ENCODE peak calls at places on chromosomes 11 and 22, in five cellular contexts. C is brain microvascular endothelial cell, N is nephron progenitor cell, B is cardiac muscle cell, P is B cell. L is an unnamed sample.

GRCh38 chr11:1387961-1388762 is 1.6 kb upstream of the BRSK2 start:
- DNase-seq in N (peak; percentile 11), P (no peak), B (peak; percentile 27), C (no peak), L (no peak)

GRCh38 chr22:32378703-32379272 is 21.1 kb downstream of the RFPL3 start:
- DNase-seq in B (peak; percentile 45), P (no peak), C (peak; percentile 29), N (peak; percentile 62), L (no peak)

GRCh38 chr11:122020902-122021301 is 95.1 kb downstream of the BLID start:
- DNase-seq in P (no peak), C (peak; percentile 32), N (peak; percentile 12), B (peak; percentile 30), L (no peak)

GRCh38 chr11:119975561-119976152 is 162.3 kb downstream of the TRIM29 start:
- DNase-seq in P (no peak), C (no peak), B (peak; percentile 41), N (peak; percentile 38), L (no peak)

GRCh38 chr11:29317669-29318068 is 699.2 kb downstream of the KCNA4 start:
- DNase-seq in P (no peak), B (no peak), N (no peak), C (no peak), L (no peak)

GRCh38 chr11:122676638-122677037 is 21.1 kb downstream of the UBASH3B start:
- DNase-seq in P (no peak), C (no peak), B (no peak), N (no peak), L (no peak)

GRCh38 chr11:111299111-111300026 is 1.0 kb downstream of the POU2AF3 start:
- DNase-seq in P (peak; percentile 66), B (peak; percentile 65), C (peak; percentile 11), N (peak; percentile 78), L (peak; percentile 75)

GRCh38 chr11:115148691-115149090 is 355.5 kb downstream of the CADM1 start:
- DNase-seq in N (no peak), P (no peak), B (no peak), C (no peak), L (no peak)

GRCh38 chr22:41288245-41288946 is 2.4 kb upstream of the RANGAP1 start:
- DNase-seq in C (peak; percentile 53), B (peak; percentile 18), N (no peak), P (no peak), L (no peak)

GRCh38 chr11:107549253-107549953 is 16.1 kb downstream of the ALKBH8 start:
- DNase-seq in N (peak; percentile 21), B (peak; percentile 36), P (peak; percentile 14), C (peak; percentile 25), L (peak; percentile 31)

GRCh38 chr11:3609416-3610265 is 32.2 kb downstream of the ART5 start:
- DNase-seq in C (peak; percentile 43), N (peak; percentile 32), P (peak; percentile 43), B (peak; percentile 59), L (peak; percentile 60)

GRCh38 chr11:420054-420910 is 5.5 kb upstream of the SIGIRR start:
- DNase-seq in C (no peak), B (no peak), P (no peak), N (peak; percentile 6), L (no peak)

GRCh38 chr11:115244314-115244713 is 259.9 kb downstream of the CADM1 start:
- DNase-seq in B (no peak), N (no peak), C (no peak), P (no peak), L (no peak)

GRCh38 chr22:21797444-21798221 is 62.0 kb upstream of the YPEL1 start:
- DNase-seq in N (no peak), B (peak; percentile 54), P (no peak), C (peak; percentile 20), L (no peak)

GRCh38 chr11:2109541-2110019 is 29.6 kb downstream of the IGF2 start:
- DNase-seq in C (no peak), B (peak; percentile 18), P (no peak), N (peak; percentile 56), L (no peak)

GRCh38 chr11:124098142-124098541 is 17.1 kb upstream of the VWA5A start:
- DNase-seq in P (no peak), N (no peak), C (no peak), B (no peak), L (no peak)

GRCh38 chr11:72552399-72552910 is 118.1 kb upstream of the CLPB start:
- DNase-seq in N (no peak), B (no peak), P (no peak), C (no peak), L (no peak)

GRCh38 chr11:3723014-3723708 is 52.0 kb upstream of the CHRNA10 start:
- DNase-seq in C (peak; percentile 94), B (no peak), N (no peak), P (no peak), L (no peak)

GRCh38 chr11:7563269-7563668 is 49.5 kb downstream of the PPFIBP2 start:
- DNase-seq in B (no peak), C (no peak), N (no peak), P (no peak), L (no peak)

GRCh38 chr11:45752136-45752535 is 52.8 kb upstream of the SLC35C1 start:
- DNase-seq in C (no peak), P (no peak), B (no peak), N (no peak), L (no peak)

GRCh38 chr11:102929966-102930365 is 25.6 kb downstream of the MMP13 start:
- DNase-seq in P (no peak), N (no peak), B (no peak), C (no peak), L (no peak)

GRCh38 chr11:80074837-80075236 is 634.0 kb upstream of the TENM4 start:
- DNase-seq in P (no peak), B (no peak), C (no peak), N (no peak), L (no peak)

GRCh38 chr11:31492320-31492913 is 17.0 kb downstream of the IMMP1L start:
- DNase-seq in B (no peak), P (no peak), N (no peak), C (peak; percentile 31), L (no peak)

GRCh38 chr22:31533391-31533790 is 37.1 kb downstream of the SFI1 start:
- DNase-seq in B (no peak), P (no peak), C (no peak), N (no peak), L (no peak)

GRCh38 chr11:102393272-102393730 is 46.3 kb downstream of the BIRC2 start:
- DNase-seq in P (no peak), C (no peak), B (no peak), N (no peak), L (no peak)

GRCh38 chr11:17798253-17798652 is 63.7 kb downstream of the KCNC1 start:
- DNase-seq in N (no peak), B (peak; percentile 16), C (no peak), P (no peak), L (no peak)

GRCh38 chr11:24587655-24588054 is 90.8 kb downstream of the LUZP2 start:
- DNase-seq in N (no peak), P (no peak), C (no peak), B (no peak), L (no peak)

GRCh38 chr11:122673706-122674105 is 18.2 kb downstream of the UBASH3B start:
- DNase-seq in P (no peak), B (no peak), C (no peak), N (no peak), L (no peak)

GRCh38 chr11:124199702-124200101 is 16.6 kb downstream of the OR10D3 start:
- DNase-seq in P (no peak), C (no peak), B (no peak), N (no peak), L (no peak)

GRCh38 chr11:91248199-91248807 is 976.3 kb upstream of the FAT3 start:
- DNase-seq in C (peak; percentile 59), N (peak; percentile 46), B (peak; percentile 76), P (no peak), L (no peak)

GRCh38 chr11:134068829-134069425 is at the start of gene JAM3:
- DNase-seq in P (peak; percentile 100), B (peak; percentile 99), N (peak; percentile 99), C (peak; percentile 95), L (peak; percentile 99)

DNA sequence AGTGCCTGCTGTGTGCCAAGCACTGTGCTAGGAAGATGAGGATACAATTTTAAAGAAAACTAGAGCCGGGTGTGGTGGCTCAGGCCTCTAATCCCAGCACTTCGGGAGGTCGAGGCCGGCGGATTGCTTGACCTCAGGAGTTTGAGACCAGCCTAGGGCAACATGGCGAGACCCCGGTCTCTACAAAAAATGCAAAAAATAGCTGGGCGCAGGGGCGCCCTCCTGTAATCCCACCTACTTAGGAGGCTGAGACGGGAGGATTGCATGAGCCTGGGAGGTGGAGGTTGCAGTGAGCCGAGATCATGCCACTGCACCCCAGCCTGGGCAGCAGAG is 8.3 kb downstream of the TPBGL start:
- DNase-seq in B (no peak), N (no peak), P (no peak), C (no peak), L (no peak)
- TF ChIP-seq CTCF in B (no peak), N (no peak), P (peak; percentile 59), C (no peak), L (no peak)

GRCh38 chr22:19559956-19560355 is 35.7 kb upstream of the CLDN5 start:
- DNase-seq in B (no peak), C (no peak), P (no peak), N (no peak), L (no peak)

GRCh38 chr22:19554834-19555404 is 30.7 kb upstream of the CLDN5 start:
- DNase-seq in N (peak; percentile 17), C (peak; percentile 16), B (peak; percentile 19), P (no peak), L (no peak)

GRCh38 chr22:19555651-19556050 is 31.4 kb upstream of the CLDN5 start:
- DNase-seq in N (no peak), C (no peak), P (no peak), B (no peak), L (no peak)

GRCh38 chr22:19556963-19557545 is 32.8 kb upstream of the CLDN5 start:
- DNase-seq in P (no peak), N (no peak), B (no peak), C (no peak), L (no peak)

GRCh38 chr22:19559324-19559811 is 35.2 kb upstream of the CLDN5 start:
- DNase-seq in P (no peak), C (no peak), B (no peak), N (no peak), L (no peak)
- TF ChIP-seq CTCF in P (no peak), C (no peak), B (no peak), N (no peak), L (no peak)

GRCh38 chr11:131671764-131672163 is 301.3 kb downstream of the NTM start:
- DNase-seq in P (no peak), B (peak; percentile 71), N (peak; percentile 31), C (no peak), L (no peak)
- TF ChIP-seq CTCF in P (no peak), B (no peak), N (peak; percentile 44), C (peak; percentile 58), L (no peak)

DNA sequence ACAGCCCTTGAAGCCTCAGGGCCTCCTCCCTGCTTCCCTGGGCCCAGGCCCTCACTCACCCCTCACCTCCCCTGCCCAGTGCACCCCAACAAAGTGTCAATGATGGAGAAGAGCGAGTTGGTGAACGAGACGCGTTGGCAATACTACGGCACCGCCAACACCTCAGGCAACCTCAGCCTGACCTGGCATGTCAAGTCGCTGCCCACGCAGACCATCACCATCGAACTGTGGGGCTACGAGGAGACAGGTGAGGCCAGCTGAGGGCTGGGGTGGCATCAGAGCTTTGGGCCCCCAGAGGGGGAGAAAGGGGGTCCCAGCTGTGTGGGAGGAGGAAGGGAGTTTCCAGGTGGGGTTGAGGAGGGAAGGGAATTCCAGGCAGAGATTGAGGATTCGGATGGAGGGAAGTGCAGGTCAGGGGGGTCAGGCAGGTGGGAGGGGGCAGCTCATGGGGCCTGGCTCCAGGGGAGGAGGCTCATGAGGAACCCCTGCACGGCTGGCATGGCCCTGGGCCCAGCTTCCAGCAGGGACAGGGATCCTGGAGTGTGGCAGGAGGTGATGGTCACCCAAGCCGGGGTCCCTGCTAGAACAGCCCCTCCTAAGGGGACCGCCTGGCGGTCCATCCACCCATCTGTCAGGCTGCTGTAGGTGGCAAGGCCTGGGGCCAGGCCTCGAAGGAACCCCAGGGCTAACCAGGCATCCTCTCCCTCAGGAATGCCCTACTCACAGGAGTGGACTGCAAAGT is 2.9 kb downstream of the SUSD2 start:
- DNase-seq in B (no peak), C (no peak), N (no peak), P (no peak), L (no peak)
- TF ChIP-seq CTCF in B (no peak), C (no peak), N (no peak), P (no peak), L (no peak)

L was measured in GM13977.